ENCODE peak calls at places on chromosomes 13 and 19, in ten cellular contexts. One of them, this sample, is unnamed.

GRCh38 chr19:1189419-1189818 is 15.4 kb upstream of the SBNO2 start:
- DNase-seq in AG04450: no peak
- DNase-seq in ovary: no peak
- DNase-seq in stomach: no peak
- DNase-seq in tibial artery: no peak
- DNase-seq in breast epithelium: no peak
- DNase-seq in left ventricle myocardium inferior: no peak
- DNase-seq in endothelial cell of umbilical vein: no peak
- DNase-seq in brain microvascular endothelial cell: no peak
- DNase-seq in dorsolateral prefrontal cortex: no peak
- DNase-seq in this sample: no peak

GRCh38 chr13:43908156-43909126 is 28.7 kb downstream of the LACC1 start:
- DNase-seq in ovary: no peak
- DNase-seq in endothelial cell of umbilical vein: peak
- DNase-seq in dorsolateral prefrontal cortex: no peak
- DNase-seq in left ventricle myocardium inferior: no peak
- DNase-seq in brain microvascular endothelial cell: peak
- DNase-seq in tibial artery: no peak
- DNase-seq in stomach: no peak
- DNase-seq in AG04450: peak
- DNase-seq in breast epithelium: no peak
- DNase-seq in this sample: peak

GRCh38 chr19:16470911-16471811 is 609 bp downstream of the EPS15L1 start:
- DNase-seq in breast epithelium: no peak
- DNase-seq in dorsolateral prefrontal cortex: peak
- DNase-seq in endothelial cell of umbilical vein: peak
- DNase-seq in tibial artery: peak
- DNase-seq in ovary: no peak
- DNase-seq in left ventricle myocardium inferior: no peak
- DNase-seq in AG04450: no peak
- DNase-seq in brain microvascular endothelial cell: no peak
- DNase-seq in stomach: no peak
- DNase-seq in this sample: no peak

GRCh38 chr19:10471909-10472308 is 31.2 kb downstream of the KEAP1 start:
- DNase-seq in breast epithelium: no peak
- DNase-seq in dorsolateral prefrontal cortex: no peak
- DNase-seq in stomach: no peak
- DNase-seq in left ventricle myocardium inferior: no peak
- DNase-seq in tibial artery: no peak
- DNase-seq in AG04450: no peak
- DNase-seq in endothelial cell of umbilical vein: peak
- DNase-seq in ovary: no peak
- DNase-seq in brain microvascular endothelial cell: peak
- DNase-seq in this sample: peak

GRCh38 chr13:25874064-25874737 is 177.6 kb downstream of the SHISA2 start:
- DNase-seq in AG04450: no peak
- DNase-seq in stomach: no peak
- DNase-seq in ovary: no peak
- DNase-seq in dorsolateral prefrontal cortex: no peak
- DNase-seq in endothelial cell of umbilical vein: no peak
- DNase-seq in brain microvascular endothelial cell: no peak
- DNase-seq in tibial artery: no peak
- DNase-seq in left ventricle myocardium inferior: no peak
- DNase-seq in breast epithelium: no peak
- DNase-seq in this sample: no peak

GRCh38 chr13:102873653-102874052 is 27.8 kb downstream of the ERCC5 start:
- DNase-seq in dorsolateral prefrontal cortex: no peak
- DNase-seq in endothelial cell of umbilical vein: peak
- DNase-seq in AG04450: no peak
- DNase-seq in tibial artery: no peak
- DNase-seq in left ventricle myocardium inferior: no peak
- DNase-seq in ovary: no peak
- DNase-seq in breast epithelium: no peak
- DNase-seq in brain microvascular endothelial cell: peak
- DNase-seq in stomach: no peak
- DNase-seq in this sample: peak

GRCh38 chr19:13937479-13938360 is 497 bp downstream of the PODNL1 start:
- DNase-seq in brain microvascular endothelial cell: no peak
- DNase-seq in breast epithelium: no peak
- DNase-seq in tibial artery: no peak
- DNase-seq in dorsolateral prefrontal cortex: no peak
- DNase-seq in AG04450: no peak
- DNase-seq in ovary: peak
- DNase-seq in left ventricle myocardium inferior: no peak
- DNase-seq in endothelial cell of umbilical vein: no peak
- DNase-seq in stomach: no peak
- DNase-seq in this sample: no peak

GRCh38 chr13:95931300-95932025 is 121.7 kb downstream of the UGGT2 start:
- DNase-seq in dorsolateral prefrontal cortex: no peak
- DNase-seq in AG04450: no peak
- DNase-seq in brain microvascular endothelial cell: no peak
- DNase-seq in ovary: no peak
- DNase-seq in tibial artery: no peak
- DNase-seq in endothelial cell of umbilical vein: no peak
- DNase-seq in breast epithelium: no peak
- DNase-seq in stomach: no peak
- DNase-seq in left ventricle myocardium inferior: no peak
- DNase-seq in this sample: no peak

GRCh38 chr13:41271456-41272285 is 8.3 kb upstream of the MTRF1 start:
- DNase-seq in endothelial cell of umbilical vein: no peak
- DNase-seq in dorsolateral prefrontal cortex: no peak
- DNase-seq in breast epithelium: no peak
- DNase-seq in ovary: no peak
- DNase-seq in AG04450: no peak
- DNase-seq in brain microvascular endothelial cell: no peak
- DNase-seq in left ventricle myocardium inferior: no peak
- DNase-seq in stomach: no peak
- DNase-seq in tibial artery: no peak
- DNase-seq in this sample: no peak

GRCh38 chr19:10274589-10274988 is 3.7 kb downstream of the ICAM1 start:
- DNase-seq in breast epithelium: no peak
- DNase-seq in dorsolateral prefrontal cortex: no peak
- DNase-seq in left ventricle myocardium inferior: no peak
- DNase-seq in AG04450: no peak
- DNase-seq in stomach: no peak
- DNase-seq in ovary: no peak
- DNase-seq in brain microvascular endothelial cell: no peak
- DNase-seq in endothelial cell of umbilical vein: no peak
- DNase-seq in tibial artery: no peak
- DNase-seq in this sample: no peak

GRCh38 chr13:43263047-43263446 is 239.7 kb downstream of the DNAJC15 start:
- DNase-seq in dorsolateral prefrontal cortex: no peak
- DNase-seq in endothelial cell of umbilical vein: no peak
- DNase-seq in ovary: no peak
- DNase-seq in tibial artery: no peak
- DNase-seq in brain microvascular endothelial cell: no peak
- DNase-seq in breast epithelium: no peak
- DNase-seq in stomach: no peak
- DNase-seq in left ventricle myocardium inferior: no peak
- DNase-seq in AG04450: no peak
- DNase-seq in this sample: no peak

GRCh38 chr13:44904982-44905381 is 84.3 kb downstream of the NUFIP1 start:
- DNase-seq in AG04450: peak
- DNase-seq in tibial artery: peak
- DNase-seq in stomach: peak
- DNase-seq in left ventricle myocardium inferior: peak
- DNase-seq in dorsolateral prefrontal cortex: no peak
- DNase-seq in breast epithelium: no peak
- DNase-seq in brain microvascular endothelial cell: peak
- DNase-seq in ovary: peak
- DNase-seq in endothelial cell of umbilical vein: peak
- DNase-seq in this sample: peak

DNA sequence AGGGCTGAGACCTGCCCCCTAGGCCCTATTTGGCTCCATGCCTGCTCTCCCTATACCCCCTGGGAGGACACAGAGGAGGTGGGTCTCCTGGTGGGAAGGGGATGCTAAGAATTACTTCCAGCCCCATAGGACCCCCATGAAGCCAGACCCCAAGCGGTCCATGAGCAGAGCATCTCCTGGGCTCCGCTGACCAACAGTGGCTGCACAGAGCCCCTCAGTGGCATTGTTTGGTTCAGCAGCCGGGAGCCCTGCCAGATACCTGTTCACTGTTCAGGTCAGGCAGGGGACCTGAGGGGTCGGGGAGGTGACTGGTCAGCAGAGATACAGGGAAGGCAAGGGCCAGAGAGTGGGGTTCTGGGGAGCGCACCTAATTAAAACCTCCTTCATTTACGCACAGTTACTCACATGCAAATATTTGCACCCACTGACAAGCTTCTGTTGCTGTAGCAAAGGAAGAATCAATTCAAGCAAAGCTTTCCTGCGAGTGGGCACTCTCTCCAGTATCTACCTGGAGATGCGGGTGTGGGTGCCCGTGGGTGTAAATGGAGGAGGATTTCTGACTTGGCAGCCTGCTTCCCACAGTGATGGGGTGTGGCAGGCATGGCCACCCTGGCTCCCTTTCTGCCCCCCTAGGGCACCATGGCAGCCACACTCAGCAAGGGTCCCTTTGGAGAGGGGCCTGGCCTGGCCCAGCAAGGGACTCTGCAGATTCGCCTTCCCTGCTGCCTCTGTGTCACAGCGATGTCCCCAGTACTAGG is 83.5 kb downstream of the CHST8 start:
- DNase-seq in breast epithelium: no peak
- DNase-seq in endothelial cell of umbilical vein: no peak
- DNase-seq in left ventricle myocardium inferior: peak
- DNase-seq in tibial artery: no peak
- DNase-seq in dorsolateral prefrontal cortex: peak
- DNase-seq in stomach: no peak
- DNase-seq in ovary: peak
- DNase-seq in AG04450: no peak
- DNase-seq in brain microvascular endothelial cell: no peak
- DNase-seq in this sample: no peak
- TF ChIP-seq CTCF in breast epithelium: no peak
- TF ChIP-seq CTCF in endothelial cell of umbilical vein: no peak
- TF ChIP-seq CTCF in left ventricle myocardium inferior: no peak
- TF ChIP-seq CTCF in tibial artery: no peak
- TF ChIP-seq CTCF in dorsolateral prefrontal cortex: no peak
- TF ChIP-seq CTCF in stomach: no peak
- TF ChIP-seq CTCF in ovary: no peak
- TF ChIP-seq CTCF in AG04450: no peak
- TF ChIP-seq CTCF in brain microvascular endothelial cell: no peak
- TF ChIP-seq CTCF in this sample: no peak

GRCh38 chr13:30648522-30649012 is 30.8 kb downstream of the USPL1 start:
- DNase-seq in stomach: no peak
- DNase-seq in ovary: no peak
- DNase-seq in endothelial cell of umbilical vein: no peak
- DNase-seq in breast epithelium: no peak
- DNase-seq in left ventricle myocardium inferior: no peak
- DNase-seq in dorsolateral prefrontal cortex: no peak
- DNase-seq in brain microvascular endothelial cell: no peak
- DNase-seq in tibial artery: no peak
- DNase-seq in AG04450: no peak
- DNase-seq in this sample: no peak
- H3K27ac ChIP-seq in stomach: no peak
- H3K27ac ChIP-seq in ovary: no peak
- H3K27ac ChIP-seq in endothelial cell of umbilical vein: no peak
- H3K27ac ChIP-seq in breast epithelium: no peak
- H3K27ac ChIP-seq in left ventricle myocardium inferior: no peak
- H3K27ac ChIP-seq in dorsolateral prefrontal cortex: no peak
- H3K27ac ChIP-seq in brain microvascular endothelial cell: no peak
- H3K27ac ChIP-seq in tibial artery: no peak
- H3K27ac ChIP-seq in AG04450: no peak
- H3K27ac ChIP-seq in this sample: no peak

DNA sequence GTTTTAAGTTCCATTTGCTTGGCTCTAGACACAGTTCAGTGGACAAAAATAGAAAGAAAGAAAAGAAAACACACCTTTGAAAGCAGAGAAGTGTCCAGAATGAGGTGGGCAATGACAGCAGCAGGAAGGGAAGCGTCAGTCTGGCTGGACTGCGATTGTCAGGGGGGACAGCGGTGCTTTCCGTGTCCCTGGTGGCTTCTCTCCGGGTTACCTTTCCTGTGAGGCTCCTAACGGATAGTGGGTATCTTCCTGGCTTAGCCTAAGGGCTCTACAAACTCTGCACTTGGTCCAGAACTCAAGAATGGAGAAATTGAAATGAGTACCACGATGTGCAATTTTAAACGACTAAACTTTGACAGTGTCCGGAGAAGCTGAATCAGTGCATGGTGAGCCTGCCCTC is 91.8 kb downstream of the TEX29 start:
- DNase-seq in left ventricle myocardium inferior: no peak
- DNase-seq in dorsolateral prefrontal cortex: no peak
- DNase-seq in breast epithelium: no peak
- DNase-seq in stomach: no peak
- DNase-seq in brain microvascular endothelial cell: no peak
- DNase-seq in ovary: no peak
- DNase-seq in endothelial cell of umbilical vein: no peak
- DNase-seq in tibial artery: no peak
- DNase-seq in AG04450: no peak
- DNase-seq in this sample: no peak
- TF ChIP-seq CTCF in left ventricle myocardium inferior: no peak
- TF ChIP-seq CTCF in dorsolateral prefrontal cortex: no peak
- TF ChIP-seq CTCF in breast epithelium: no peak
- TF ChIP-seq CTCF in stomach: no peak
- TF ChIP-seq CTCF in brain microvascular endothelial cell: no peak
- TF ChIP-seq CTCF in ovary: no peak
- TF ChIP-seq CTCF in endothelial cell of umbilical vein: no peak
- TF ChIP-seq CTCF in tibial artery: no peak
- TF ChIP-seq CTCF in AG04450: no peak
- TF ChIP-seq CTCF in this sample: no peak

GRCh38 chr19:6270076-6270745 is 9.6 kb downstream of the MLLT1 start:
- DNase-seq in breast epithelium: no peak
- DNase-seq in left ventricle myocardium inferior: no peak
- DNase-seq in brain microvascular endothelial cell: no peak
- DNase-seq in endothelial cell of umbilical vein: no peak
- DNase-seq in AG04450: no peak
- DNase-seq in ovary: peak
- DNase-seq in tibial artery: no peak
- DNase-seq in dorsolateral prefrontal cortex: no peak
- DNase-seq in stomach: no peak
- DNase-seq in this sample: no peak

GRCh38 chr19:6268382-6268771 is 11.4 kb downstream of the MLLT1 start:
- DNase-seq in dorsolateral prefrontal cortex: no peak
- DNase-seq in brain microvascular endothelial cell: no peak
- DNase-seq in left ventricle myocardium inferior: no peak
- DNase-seq in endothelial cell of umbilical vein: no peak
- DNase-seq in ovary: no peak
- DNase-seq in stomach: no peak
- DNase-seq in tibial artery: no peak
- DNase-seq in breast epithelium: no peak
- DNase-seq in AG04450: no peak
- DNase-seq in this sample: no peak

GRCh38 chr19:6267552-6268381 is 12.0 kb downstream of the MLLT1 start:
- DNase-seq in dorsolateral prefrontal cortex: no peak
- DNase-seq in endothelial cell of umbilical vein: no peak
- DNase-seq in stomach: no peak
- DNase-seq in tibial artery: no peak
- DNase-seq in ovary: peak
- DNase-seq in breast epithelium: no peak
- DNase-seq in left ventricle myocardium inferior: no peak
- DNase-seq in brain microvascular endothelial cell: no peak
- DNase-seq in AG04450: no peak
- DNase-seq in this sample: no peak

GRCh38 chr19:6270822-6271221 is 9.0 kb downstream of the MLLT1 start:
- DNase-seq in AG04450: no peak
- DNase-seq in ovary: no peak
- DNase-seq in breast epithelium: no peak
- DNase-seq in brain microvascular endothelial cell: no peak
- DNase-seq in dorsolateral prefrontal cortex: no peak
- DNase-seq in left ventricle myocardium inferior: no peak
- DNase-seq in tibial artery: no peak
- DNase-seq in stomach: no peak
- DNase-seq in endothelial cell of umbilical vein: no peak
- DNase-seq in this sample: no peak

GRCh38 chr19:6269101-6269886 is 10.5 kb downstream of the MLLT1 start:
- DNase-seq in stomach: no peak
- DNase-seq in left ventricle myocardium inferior: no peak
- DNase-seq in dorsolateral prefrontal cortex: no peak
- DNase-seq in endothelial cell of umbilical vein: no peak
- DNase-seq in tibial artery: no peak
- DNase-seq in brain microvascular endothelial cell: no peak
- DNase-seq in AG04450: no peak
- DNase-seq in breast epithelium: no peak
- DNase-seq in ovary: no peak
- DNase-seq in this sample: no peak
- H3K27ac ChIP-seq in stomach: no peak
- H3K27ac ChIP-seq in left ventricle myocardium inferior: no peak
- H3K27ac ChIP-seq in dorsolateral prefrontal cortex: no peak
- H3K27ac ChIP-seq in endothelial cell of umbilical vein: no peak
- H3K27ac ChIP-seq in tibial artery: no peak
- H3K27ac ChIP-seq in brain microvascular endothelial cell: no peak
- H3K27ac ChIP-seq in AG04450: no peak
- H3K27ac ChIP-seq in breast epithelium: no peak
- H3K27ac ChIP-seq in ovary: no peak
- H3K27ac ChIP-seq in this sample: no peak

This sample was measured in foreskin keratinocyte.